ENCODE peak calls at places on chromosome 6, in six cellular contexts. X is ovary, U is suprapubic skin, M is H1, Q is tibial nerve, B is stomach. P is an unnamed sample.

GRCh38 chr6:169701218-169701952 is 444 bp downstream of the WDR27 start:
- DNase-seq in M (no peak), X (no peak), B (no peak), U (no peak), Q (no peak), P (peak)

GRCh38 chr6:138654715-138655634 is 118.6 kb upstream of the CCDC28A start:
- DNase-seq in Q (no peak), B (no peak), U (no peak), X (no peak), M (no peak), P (no peak)

GRCh38 chr6:108609276-108609769 is 48.6 kb downstream of the FOXO3 start:
- DNase-seq in Q (no peak), X (no peak), U (no peak), M (no peak), B (no peak), P (no peak)

GRCh38 chr6:139912735-139913400 is 538.4 kb upstream of the CITED2 start:
- DNase-seq in U (no peak), Q (no peak), X (no peak), M (no peak), B (no peak), P (no peak)

GRCh38 chr6:27188206-27188884 is 59.2 kb upstream of the PRSS16 start:
- DNase-seq in M (no peak), X (peak), Q (peak), B (peak), U (no peak), P (peak)

GRCh38 chr6:34953084-34954025 is 64.3 kb downstream of the ANKS1A start:
- DNase-seq in U (no peak), X (no peak), B (no peak), M (no peak), Q (no peak), P (no peak)

GRCh38 chr6:157596886-157597285 is 215.9 kb downstream of the ZDHHC14 start:
- DNase-seq in M (no peak), X (no peak), B (no peak), U (no peak), Q (no peak), P (no peak)

GRCh38 chr6:82862543-82862942 is 203.1 kb downstream of the UBE3D start:
- DNase-seq in U (no peak), X (no peak), B (no peak), M (no peak), Q (no peak), P (no peak)

GRCh38 chr6:104623052-104623690 is 236.5 kb downstream of the HACE1 start:
- DNase-seq in Q (no peak), B (no peak), X (no peak), M (no peak), U (no peak), P (no peak)

GRCh38 chr6:83609248-83609647 is 96.9 kb downstream of the PRSS35 start:
- DNase-seq in B (no peak), U (no peak), M (no peak), X (no peak), Q (no peak), P (no peak)

GRCh38 chr6:40936810-40937209 is 102.2 kb downstream of the UNC5CL start:
- DNase-seq in X (no peak), M (no peak), Q (no peak), U (no peak), B (no peak), P (no peak)

GRCh38 chr6:41693866-41694265 is 41.5 kb downstream of the TFEB start:
- DNase-seq in B (no peak), Q (no peak), M (no peak), U (no peak), X (no peak), P (no peak)

GRCh38 chr6:11522819-11523218 is 14.7 kb upstream of the TMEM170B start:
- DNase-seq in X (no peak), U (no peak), M (no peak), B (no peak), Q (peak), P (no peak)

GRCh38 chr6:135088818-135089809 is 34.5 kb upstream of the HBS1L start:
- DNase-seq in B (no peak), X (no peak), Q (no peak), U (no peak), M (no peak), P (no peak)

GRCh38 chr6:12296255-12296573 is 6.1 kb downstream of the EDN1 start:
- DNase-seq in U (no peak), Q (no peak), X (no peak), M (no peak), B (peak), P (no peak)

GRCh38 chr6:8589941-8590676 is 154.8 kb upstream of the SLC35B3 start:
- DNase-seq in Q (no peak), M (no peak), X (no peak), B (no peak), U (no peak), P (no peak)

GRCh38 chr6:138692058-138692977 is 81.3 kb upstream of the CCDC28A start:
- DNase-seq in X (peak), U (peak), B (peak), Q (peak), M (no peak), P (peak)

GRCh38 chr6:815348-815738 is 122.4 kb upstream of the EXOC2 start:
- DNase-seq in M (no peak), B (no peak), X (no peak), U (no peak), Q (no peak), P (no peak)

GRCh38 chr6:46011241-46012085 is 4.2 kb downstream of the CLIC5 start:
- DNase-seq in Q (no peak), M (no peak), B (peak), X (no peak), U (no peak), P (no peak)

GRCh38 chr6:7878401-7878964 is 32.1 kb downstream of the TXNDC5 start:
- DNase-seq in B (no peak), M (no peak), Q (no peak), X (no peak), U (no peak), P (no peak)

GRCh38 chr6:84579404-84579803 is 185.0 kb downstream of the TBX18 start:
- DNase-seq in M (no peak), X (no peak), B (no peak), U (no peak), Q (no peak), P (no peak)

DNA sequence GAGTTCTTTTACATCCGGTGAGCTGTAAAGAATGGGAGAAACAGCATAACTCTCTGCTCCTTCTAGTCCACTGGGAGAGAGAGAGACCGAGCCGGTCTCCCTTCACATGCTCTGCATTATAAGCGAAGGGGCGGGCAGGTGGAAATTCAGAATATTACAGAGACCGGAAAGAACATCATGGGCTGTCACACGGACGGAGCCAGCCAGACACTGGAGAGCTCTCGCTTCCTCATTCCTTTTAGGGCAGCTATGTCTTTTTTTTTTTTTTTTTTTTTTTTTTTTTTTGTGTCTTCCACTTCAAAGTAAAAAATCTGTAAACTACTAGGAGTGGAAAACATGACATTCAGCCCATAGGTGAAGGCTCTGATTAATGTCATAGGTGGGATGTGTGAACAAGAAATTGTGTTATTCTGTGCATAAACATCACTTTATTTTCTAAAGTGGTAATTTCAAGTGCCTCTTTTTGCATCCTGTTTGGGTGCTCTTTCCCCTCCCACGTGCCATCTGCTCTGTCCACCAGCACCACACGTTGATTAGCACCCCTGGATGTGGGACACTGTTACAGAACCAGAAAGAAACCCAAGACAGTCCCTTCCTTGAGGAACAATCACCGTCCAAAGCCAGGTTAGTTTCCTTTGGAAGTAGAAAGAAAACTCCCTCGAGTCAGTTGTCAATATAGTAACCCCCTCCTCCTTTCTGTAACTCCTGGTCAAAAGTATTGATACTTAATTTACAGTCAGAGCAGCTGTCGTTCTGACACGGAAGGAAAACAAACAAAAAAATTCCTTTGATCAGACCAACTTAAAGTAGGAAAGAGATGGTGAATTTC is at the start of gene TAGAP:
- DNase-seq in U (peak), X (no peak), Q (peak), B (peak), M (no peak), P (peak)
- H3K4me3 ChIP-seq in U (peak), X (peak), Q (peak), B (peak), M (no peak), P (peak)

DNA sequence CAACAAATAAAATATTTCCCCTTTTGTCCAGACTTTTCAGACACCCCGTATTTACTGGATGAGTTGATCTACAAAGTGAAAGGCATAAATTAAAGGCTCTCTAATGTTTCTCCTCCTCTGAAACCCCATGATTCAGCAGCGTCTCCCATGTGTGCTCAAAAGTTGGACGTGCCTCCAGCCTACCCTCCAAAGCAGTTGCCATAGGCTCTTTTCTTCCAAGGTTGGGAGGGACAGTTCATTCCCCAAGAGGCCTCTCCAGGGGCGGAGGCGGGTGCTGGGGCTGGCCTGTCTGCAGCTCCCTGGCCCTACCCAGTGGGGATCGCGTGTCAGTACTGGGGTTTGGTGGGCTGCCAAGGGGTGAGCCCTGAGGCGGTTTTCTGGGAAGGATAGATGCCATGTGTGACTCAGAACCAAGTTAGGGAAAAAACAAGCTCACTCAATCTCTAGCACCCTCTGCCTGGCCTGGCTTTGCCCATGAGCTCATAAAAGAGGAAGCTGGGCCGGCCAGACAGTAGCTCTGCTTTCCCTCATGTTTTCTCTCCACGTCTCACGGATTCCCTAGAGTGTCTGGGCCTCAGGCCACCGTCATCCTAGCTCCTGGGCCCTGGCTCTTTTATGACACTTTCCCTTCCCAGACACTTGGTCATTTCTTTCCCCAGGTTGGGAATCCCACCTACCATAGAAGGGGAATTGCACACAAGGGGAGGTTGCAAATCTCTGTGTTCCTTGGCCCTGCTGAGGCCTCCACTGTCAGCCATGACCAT is 8.0 kb upstream of the IER3 start:
- DNase-seq in M (no peak), U (peak), Q (peak), B (peak), X (peak), P (peak)
- TF ChIP-seq CTCF in M (no peak), U (no peak), Q (peak), B (no peak), X (no peak), P (no peak)

DNA sequence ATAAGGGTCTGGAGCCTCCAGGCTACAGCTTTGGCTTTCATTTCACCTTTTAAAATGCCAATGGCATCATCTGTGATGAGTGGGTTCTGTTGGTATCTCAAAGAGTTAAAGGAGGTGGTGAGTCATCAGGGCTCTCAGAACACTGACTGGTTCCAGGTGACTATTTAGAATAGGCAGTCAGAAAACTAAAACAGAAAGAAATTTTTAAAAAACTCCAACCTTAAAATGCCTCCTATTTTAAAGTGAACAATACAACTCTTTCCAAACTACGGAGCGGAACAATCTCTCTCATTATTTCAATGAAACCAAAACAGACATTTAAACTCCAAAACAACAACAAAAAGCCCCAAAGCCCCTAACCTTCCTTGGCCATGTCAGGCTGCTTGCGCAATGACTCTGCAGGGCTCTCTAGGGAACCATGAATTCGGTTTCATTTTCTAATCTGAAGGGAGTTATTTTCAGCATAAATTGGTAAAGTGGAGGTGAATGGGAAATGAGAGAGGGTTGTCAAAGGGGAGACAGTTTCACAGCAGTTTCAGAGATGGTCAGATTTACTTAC is 194.9 kb downstream of the KIF6 start:
- DNase-seq in X (peak), M (no peak), Q (peak), U (no peak), B (no peak), P (no peak)
- TF ChIP-seq EP300 in X (no peak), M (no peak), Q (peak), U (no peak), B (no peak), P (no peak)

DNA sequence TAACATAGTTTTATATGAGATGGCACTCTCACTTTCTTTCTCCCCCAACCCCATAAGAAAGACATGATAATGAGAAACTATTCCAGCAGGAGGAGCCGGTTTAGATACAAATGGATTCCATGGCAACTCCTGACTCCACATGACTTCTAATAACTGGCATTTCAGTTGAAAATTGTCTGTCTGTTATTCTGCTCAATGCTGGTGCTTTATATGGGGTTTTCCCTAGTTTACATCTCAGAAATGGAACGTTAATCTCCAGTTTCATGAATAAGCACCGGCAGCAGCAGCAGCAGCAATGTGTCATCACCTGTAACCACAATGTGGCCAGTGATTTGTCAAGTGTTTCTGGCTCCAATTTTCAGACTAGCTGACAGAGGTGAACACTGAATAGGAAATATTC is 8.0 kb upstream of the SIM1 start:
- DNase-seq in X (no peak), B (no peak), U (no peak), Q (no peak), M (no peak), P (no peak)
- H3K4me3 ChIP-seq in X (no peak), B (no peak), U (no peak), Q (no peak), M (no peak), P (no peak)

DNA sequence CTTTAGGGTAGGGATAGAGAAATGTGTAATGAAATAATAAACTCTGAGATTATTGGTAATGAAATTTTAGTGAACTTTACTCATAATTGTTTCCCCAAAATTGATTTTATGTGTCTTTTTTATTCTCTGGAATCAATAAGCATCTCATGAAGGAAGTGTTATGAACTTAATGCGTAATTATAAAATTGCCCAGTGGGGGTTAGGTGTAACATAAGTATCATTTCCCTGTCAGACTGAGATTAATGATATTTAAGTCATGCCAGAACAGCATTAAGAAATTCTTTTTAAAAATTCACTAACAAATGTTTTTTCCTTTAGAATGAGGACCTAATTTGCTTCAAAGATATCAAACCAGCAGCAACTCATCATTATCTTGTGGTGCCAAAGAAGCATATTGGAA is 10.0 kb downstream of the HINT3 start:
- DNase-seq in Q (no peak), X (no peak), B (no peak), M (no peak), U (no peak), P (no peak)
- TF ChIP-seq CTCF in Q (no peak), X (no peak), B (no peak), M (no peak), U (no peak), P (no peak)

GRCh38 chr6:167975449-167975848 is 22.0 kb upstream of the KIF25 start:
- DNase-seq in Q (no peak), U (no peak), X (no peak), M (no peak), B (no peak), P (no peak)

GRCh38 chr6:167973092-167973880 is 24.2 kb upstream of the KIF25 start:
- DNase-seq in B (no peak), X (no peak), Q (no peak), U (no peak), M (no peak), P (no peak)

GRCh38 chr6:167972193-167972592 is 25.3 kb upstream of the KIF25 start:
- DNase-seq in U (no peak), X (no peak), Q (no peak), M (no peak), B (no peak), P (no peak)

GRCh38 chr6:167976708-167977107 is 20.8 kb upstream of the KIF25 start:
- DNase-seq in X (no peak), B (no peak), Q (no peak), U (no peak), M (no peak), P (no peak)

DNA sequence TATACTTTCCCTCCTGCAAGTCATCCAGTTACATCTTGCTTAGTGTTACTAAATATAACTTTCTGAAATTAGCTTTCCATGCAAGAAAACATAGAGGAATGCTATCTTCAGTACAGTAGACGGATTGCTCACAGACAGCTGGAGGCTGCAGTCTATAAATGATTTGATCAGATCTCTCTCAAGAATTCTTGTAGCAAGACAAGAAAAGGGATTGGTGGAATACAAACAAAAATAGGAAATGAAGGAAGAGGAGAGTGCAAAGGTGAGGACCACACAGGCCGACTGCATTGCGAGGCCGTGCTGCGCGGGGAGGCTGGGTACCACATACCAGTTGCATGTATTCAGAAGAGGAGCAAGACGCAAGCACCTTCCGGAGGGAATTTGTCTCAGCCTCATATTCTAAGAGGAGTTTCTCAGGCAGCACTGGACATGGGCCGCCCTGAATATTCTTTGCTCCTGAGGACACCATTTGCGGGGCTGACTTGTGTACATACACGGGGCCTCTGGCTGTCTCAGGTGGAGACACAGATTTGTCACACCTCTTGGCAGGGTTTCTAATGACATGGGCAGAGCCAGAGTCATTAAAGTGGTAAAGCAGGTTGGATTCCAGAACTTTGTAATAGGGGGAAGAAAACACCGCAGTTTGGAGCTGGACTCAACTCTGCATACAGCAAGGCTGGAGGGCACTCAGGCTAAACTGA is 22.7 kb upstream of the KIF25 start:
- DNase-seq in Q (no peak), B (no peak), X (no peak), U (no peak), M (no peak), P (no peak)
- TF ChIP-seq EP300 in Q (peak), B (no peak), X (no peak), U (no peak), M (no peak), P (no peak)

GRCh38 chr6:48110436-48111142 is 408 bp downstream of the PTCHD4 start:
- DNase-seq in X (no peak), M (no peak), B (no peak), Q (no peak), U (no peak), P (no peak)

GRCh38 chr6:48111575-48111974 is 578 bp upstream of the PTCHD4 start:
- DNase-seq in U (no peak), B (no peak), Q (no peak), M (no peak), X (no peak), P (no peak)

GRCh38 chr6:48113130-48113529 is 2.1 kb upstream of the PTCHD4 start:
- DNase-seq in U (no peak), M (no peak), X (no peak), Q (no peak), B (no peak), P (no peak)

GRCh38 chr6:48109902-48110301 is 1.1 kb downstream of the PTCHD4 start:
- DNase-seq in B (no peak), U (no peak), X (no peak), M (no peak), Q (no peak), P (no peak)

DNA sequence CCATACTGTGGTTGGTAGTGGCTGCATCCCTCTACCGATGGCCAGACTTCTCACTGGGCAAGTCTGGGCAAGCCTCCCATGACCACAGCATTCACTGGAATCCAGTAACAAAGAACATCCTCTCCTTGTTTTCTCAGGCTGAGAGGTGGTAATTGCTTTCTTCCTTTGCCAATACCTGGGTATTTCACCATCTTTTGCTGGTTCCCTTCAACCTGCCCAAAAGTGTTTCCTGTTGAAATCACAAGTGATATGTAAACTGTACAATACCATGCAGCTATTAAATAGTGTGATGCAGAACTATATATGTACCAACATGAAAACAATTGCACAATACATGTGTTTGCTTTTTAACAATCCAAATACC is at the start of gene PTCHD4:
- DNase-seq in X (no peak), M (peak), Q (no peak), B (no peak), U (no peak), P (no peak)
- H3K4me3 ChIP-seq in X (peak), M (peak), Q (no peak), B (no peak), U (no peak), P (no peak)

P was measured in sigmoid colon.